ENCODE peak calls at places on chromosomes 5 and 9, in six cellular contexts. Q, O, Z, F, V and P are unnamed samples.

GRCh38 chr5:172173771-172174170 is 14.3 kb downstream of the STK10 start:
- DNase-seq in V (no peak), O (peak), F (no peak), Z (peak), Q (peak), P (no peak)

GRCh38 chr9:76424491-76424890 is 30.3 kb upstream of the RFK start:
- DNase-seq in Q (no peak), Z (no peak), O (no peak), V (no peak), F (no peak), P (no peak)

GRCh38 chr5:119070578-119070827 is 384 bp upstream of the DMXL1 start:
- DNase-seq in V (no peak), O (no peak), Q (no peak), Z (no peak), F (no peak), P (peak)

GRCh38 chr9:134566936-134567335 is 74.7 kb upstream of the COL5A1 start:
- DNase-seq in V (no peak), F (no peak), Z (no peak), O (peak), Q (no peak), P (peak)

GRCh38 chr9:6549106-6549505 is 96.4 kb downstream of the GLDC start:
- DNase-seq in O (no peak), F (no peak), V (no peak), Q (no peak), Z (no peak), P (no peak)

GRCh38 chr9:93037476-93037971 is 21.0 kb upstream of the SUSD3 start:
- DNase-seq in O (no peak), V (no peak), F (peak), Z (no peak), Q (no peak), P (no peak)

GRCh38 chr9:33306037-33306436 is 15.7 kb downstream of the NFX1 start:
- DNase-seq in Q (no peak), V (no peak), F (no peak), O (no peak), Z (no peak), P (no peak)

GRCh38 chr9:131395745-131396479 is 2.0 kb downstream of the PRRC2B start:
- DNase-seq in Q (no peak), O (no peak), Z (no peak), V (peak), F (no peak), P (no peak)

GRCh38 chr5:157366741-157367684 is 93.0 kb upstream of the NIPAL4 start:
- DNase-seq in F (no peak), V (peak), Z (peak), Q (no peak), O (no peak), P (no peak)

GRCh38 chr9:34628656-34629491 is at the start of gene ARID3C:
- DNase-seq in O (peak), F (no peak), Z (no peak), V (peak), Q (peak), P (peak)

GRCh38 chr5:168339151-168340140 is 48.0 kb downstream of the WWC1 start:
- DNase-seq in Q (no peak), O (no peak), Z (no peak), F (no peak), V (no peak), P (no peak)

GRCh38 chr5:82335807-82336206 is 57.7 kb upstream of the RPS23 start:
- DNase-seq in O (no peak), Z (no peak), Q (no peak), F (no peak), V (no peak), P (no peak)

GRCh38 chr9:134963546-134963945 is 45.8 kb upstream of the FCN1 start:
- DNase-seq in F (no peak), Q (peak), O (no peak), Z (no peak), V (no peak), P (peak)

GRCh38 chr9:89807101-89807395 is 202.2 kb downstream of the GADD45G start:
- DNase-seq in Q (no peak), O (no peak), V (no peak), Z (no peak), F (no peak), P (no peak)

GRCh38 chr9:107768224-107768623 is 278.7 kb upstream of the KLF4 start:
- DNase-seq in F (no peak), O (no peak), Q (no peak), V (no peak), Z (no peak), P (no peak)

GRCh38 chr5:137254695-137255094 is 244.4 kb downstream of the SPOCK1 start:
- DNase-seq in Z (no peak), O (no peak), Q (no peak), F (peak), V (no peak), P (no peak)

GRCh38 chr9:112361602-112362001 is 18.3 kb upstream of the HSDL2 start:
- DNase-seq in O (no peak), V (peak), F (no peak), Z (peak), Q (no peak), P (no peak)

GRCh38 chr5:173051746-173052145 is 4.4 kb upstream of the CREBRF start:
- DNase-seq in F (no peak), V (no peak), Q (no peak), O (no peak), Z (no peak), P (no peak)

GRCh38 chr9:75121914-75122558 is 33.7 kb downstream of the OSTF1 start:
- DNase-seq in Q (no peak), F (no peak), V (no peak), Z (no peak), O (no peak), P (no peak)

GRCh38 chr9:108859459-108860114 is 2.5 kb upstream of the ACTL7A start:
- DNase-seq in Q (no peak), O (no peak), V (no peak), Z (no peak), F (no peak), P (no peak)

GRCh38 chr5:96037128-96037527 is 75.5 kb upstream of the ELL2 start:
- DNase-seq in F (no peak), Z (peak), Q (no peak), V (no peak), O (no peak), P (no peak)

GRCh38 chr9:71725590-71726338 is 42.5 kb downstream of the CEMIP2 start:
- DNase-seq in F (no peak), Z (peak), V (peak), Q (no peak), O (no peak), P (no peak)

GRCh38 chr9:1918642-1919041 is 96.5 kb upstream of the SMARCA2 start:
- DNase-seq in Q (no peak), V (no peak), O (no peak), F (no peak), Z (no peak), P (no peak)

GRCh38 chr5:36279054-36279698 is 22.5 kb downstream of the RANBP3L start:
- DNase-seq in Q (no peak), F (no peak), Z (peak), O (no peak), V (no peak), P (no peak)

GRCh38 chr9:123360161-123361085 is 4.4 kb downstream of the CRB2 start:
- DNase-seq in F (no peak), Q (no peak), Z (no peak), O (peak), V (peak), P (peak)

GRCh38 chr9:14313378-14313940 is 482 bp downstream of the NFIB start:
- DNase-seq in Z (peak), F (no peak), V (peak), Q (no peak), O (no peak), P (peak)

GRCh38 chr5:142143878-142144277 is 35.3 kb downstream of the NDFIP1 start:
- DNase-seq in V (peak), Q (no peak), Z (peak), O (no peak), F (no peak), P (no peak)

GRCh38 chr5:15366676-15367391 is 133.1 kb upstream of the FBXL7 start:
- DNase-seq in Q (no peak), Z (peak), V (no peak), O (no peak), F (no peak), P (no peak)

GRCh38 chr9:17726298-17726697 is 147.4 kb downstream of the SH3GL2 start:
- DNase-seq in F (no peak), Z (no peak), V (no peak), Q (no peak), O (no peak), P (no peak)

GRCh38 chr9:132879443-132880310 is 979 bp downstream of the SPACA9 start:
- DNase-seq in Q (no peak), F (no peak), O (no peak), Z (no peak), V (no peak), P (no peak)

GRCh38 chr5:181191526-181192336 is 13.3 kb downstream of the TRIM7 start:
- DNase-seq in Q (peak), V (peak), F (no peak), Z (peak), O (peak), P (peak)

GRCh38 chr9:136657975-136658848 is 4.5 kb upstream of the EGFL7 start:
- DNase-seq in Z (no peak), V (no peak), Q (no peak), F (no peak), O (no peak), P (peak)

GRCh38 chr5:118520771-118521415 is 467.5 kb downstream of the DTWD2 start:
- DNase-seq in F (no peak), Z (no peak), O (no peak), Q (no peak), V (no peak), P (no peak)

GRCh38 chr5:38258319-38259061 is at the start of gene EGFLAM:
- DNase-seq in F (no peak), Z (peak), O (no peak), V (no peak), Q (no peak), P (peak)

GRCh38 chr5:83471405-83472212 is at the start of gene VCAN:
- DNase-seq in V (no peak), Q (no peak), F (peak), Z (peak), O (no peak), P (peak)

GRCh38 chr5:93596676-93597441 is 13.8 kb downstream of the NR2F1 start:
- DNase-seq in F (no peak), O (no peak), Q (no peak), Z (peak), V (peak), P (peak)

GRCh38 chr5:143561248-143561647 is 157.8 kb upstream of the NR3C1 start:
- DNase-seq in Q (no peak), V (no peak), F (no peak), O (no peak), Z (no peak), P (no peak)